ENCODE peak calls at places on chromosomes 7 and 10, in four cellular contexts. One of them, this sample, is unnamed.

GRCh38 chr10:29370612-29371092 is 81.8 kb downstream of the LYZL1 start:
- DNase-seq in IMR-90: no peak
- DNase-seq in mesendoderm: peak
- DNase-seq in H9: no peak
- DNase-seq in this sample: no peak

GRCh38 chr10:21327239-21327993 is 198.1 kb downstream of the SKIDA1 start:
- DNase-seq in IMR-90: no peak
- DNase-seq in mesendoderm: peak
- DNase-seq in H9: peak
- DNase-seq in this sample: no peak

GRCh38 chr7:19069842-19070241 is 47.6 kb downstream of the TWIST1 start:
- DNase-seq in IMR-90: peak
- DNase-seq in mesendoderm: peak
- DNase-seq in H9: no peak
- DNase-seq in this sample: no peak

GRCh38 chr10:12684784-12685183 is 316.7 kb downstream of the CCDC3 start:
- DNase-seq in IMR-90: no peak
- DNase-seq in mesendoderm: no peak
- DNase-seq in H9: no peak
- DNase-seq in this sample: no peak

GRCh38 chr7:30474893-30475292 is 3.7 kb downstream of the NOD1 start:
- DNase-seq in IMR-90: peak
- DNase-seq in mesendoderm: no peak
- DNase-seq in H9: no peak
- DNase-seq in this sample: peak

GRCh38 chr7:82343-83155 is 109.8 kb upstream of the FAM20C start:
- DNase-seq in IMR-90: no peak
- DNase-seq in mesendoderm: no peak
- DNase-seq in H9: peak
- DNase-seq in this sample: no peak

GRCh38 chr7:123191132-123191531 is 8.6 kb downstream of the SLC13A1 start:
- DNase-seq in IMR-90: no peak
- DNase-seq in mesendoderm: no peak
- DNase-seq in H9: no peak
- DNase-seq in this sample: no peak

GRCh38 chr7:13850185-13850752 is 139.2 kb downstream of the ETV1 start:
- DNase-seq in IMR-90: peak
- DNase-seq in mesendoderm: peak
- DNase-seq in H9: no peak
- DNase-seq in this sample: no peak

GRCh38 chr7:25105911-25106310 is 19.1 kb downstream of the CYCS start:
- DNase-seq in IMR-90: no peak
- DNase-seq in mesendoderm: no peak
- DNase-seq in H9: no peak
- DNase-seq in this sample: no peak

GRCh38 chr10:31897506-31897905 is 31.1 kb downstream of the ARHGAP12 start:
- DNase-seq in IMR-90: peak
- DNase-seq in mesendoderm: no peak
- DNase-seq in H9: no peak
- DNase-seq in this sample: no peak

GRCh38 chr7:74256446-74257408 is 2.5 kb upstream of the RFC2 start:
- DNase-seq in IMR-90: peak
- DNase-seq in mesendoderm: no peak
- DNase-seq in H9: no peak
- DNase-seq in this sample: no peak

GRCh38 chr7:99679032-99679399 is 780 bp downstream of the CYP3A5 start:
- DNase-seq in IMR-90: peak
- DNase-seq in mesendoderm: peak
- DNase-seq in H9: peak
- DNase-seq in this sample: no peak

GRCh38 chr10:125871341-125871740 is 9.8 kb downstream of the DHX32 start:
- DNase-seq in IMR-90: peak
- DNase-seq in mesendoderm: no peak
- DNase-seq in H9: no peak
- DNase-seq in this sample: no peak

GRCh38 chr7:28554791-28555471 is 142.6 kb downstream of the CREB5 start:
- DNase-seq in IMR-90: no peak
- DNase-seq in mesendoderm: no peak
- DNase-seq in H9: no peak
- DNase-seq in this sample: no peak

GRCh38 chr10:126110434-126110833 is 214.1 kb downstream of the FANK1 start:
- DNase-seq in IMR-90: peak
- DNase-seq in mesendoderm: no peak
- DNase-seq in H9: no peak
- DNase-seq in this sample: no peak

GRCh38 chr7:1114505-1114904 is 26.6 kb downstream of the GPER1 start:
- DNase-seq in IMR-90: no peak
- DNase-seq in mesendoderm: no peak
- DNase-seq in H9: no peak
- DNase-seq in this sample: no peak

GRCh38 chr7:26147030-26147429 is 5.0 kb upstream of the NFE2L3 start:
- DNase-seq in IMR-90: no peak
- DNase-seq in mesendoderm: no peak
- DNase-seq in H9: no peak
- DNase-seq in this sample: no peak

GRCh38 chr7:31710171-31710570 is 23.2 kb downstream of the PPP1R17 start:
- DNase-seq in IMR-90: no peak
- DNase-seq in mesendoderm: peak
- DNase-seq in H9: peak
- DNase-seq in this sample: peak

GRCh38 chr10:108911814-108912541 is 1011.3 kb downstream of the XPNPEP1 start:
- DNase-seq in IMR-90: peak
- DNase-seq in mesendoderm: peak
- DNase-seq in H9: peak
- DNase-seq in this sample: peak

GRCh38 chr10:24851595-24851994 is 100.8 kb downstream of the PRTFDC1 start:
- DNase-seq in IMR-90: peak
- DNase-seq in mesendoderm: no peak
- DNase-seq in H9: no peak
- DNase-seq in this sample: no peak

GRCh38 chr7:76425156-76425555 is 406 bp downstream of the ZP3 start:
- DNase-seq in IMR-90: no peak
- DNase-seq in mesendoderm: no peak
- DNase-seq in H9: no peak
- DNase-seq in this sample: no peak

GRCh38 chr10:52558090-52558489 is 214.5 kb downstream of the MBL2 start:
- DNase-seq in IMR-90: no peak
- DNase-seq in mesendoderm: no peak
- DNase-seq in H9: no peak
- DNase-seq in this sample: no peak

GRCh38 chr7:101804087-101804631 is 13.3 kb upstream of the CUX1 start:
- DNase-seq in IMR-90: no peak
- DNase-seq in mesendoderm: peak
- DNase-seq in H9: peak
- DNase-seq in this sample: no peak

GRCh38 chr10:71232089-71232998 is 20.0 kb downstream of the UNC5B start:
- DNase-seq in IMR-90: no peak
- DNase-seq in mesendoderm: peak
- DNase-seq in H9: no peak
- DNase-seq in this sample: no peak

GRCh38 chr7:153835104-153835503 is 217.1 kb upstream of the DPP6 start:
- DNase-seq in IMR-90: no peak
- DNase-seq in mesendoderm: peak
- DNase-seq in H9: no peak
- DNase-seq in this sample: no peak

GRCh38 chr10:29804025-29804852 is 169.5 kb upstream of the SVIL start:
- DNase-seq in IMR-90: peak
- DNase-seq in mesendoderm: no peak
- DNase-seq in H9: no peak
- DNase-seq in this sample: no peak

GRCh38 chr10:10792681-10793080 is 225.0 kb upstream of the CELF2 start:
- DNase-seq in IMR-90: peak
- DNase-seq in mesendoderm: peak
- DNase-seq in H9: no peak
- DNase-seq in this sample: no peak

GRCh38 chr10:130021373-130021950 is 57.4 kb upstream of the EBF3 start:
- DNase-seq in IMR-90: peak
- DNase-seq in mesendoderm: no peak
- DNase-seq in H9: peak
- DNase-seq in this sample: no peak

GRCh38 chr7:64869912-64870562 is 33.0 kb upstream of the ZNF273 start:
- DNase-seq in IMR-90: no peak
- DNase-seq in mesendoderm: no peak
- DNase-seq in H9: peak
- DNase-seq in this sample: no peak

GRCh38 chr7:82745117-82745516 is 301.5 kb upstream of the CACNA2D1 start:
- DNase-seq in IMR-90: peak
- DNase-seq in mesendoderm: peak
- DNase-seq in H9: peak
- DNase-seq in this sample: no peak

GRCh38 chr7:122791959-122792545 is 89.3 kb upstream of the RNF148 start:
- DNase-seq in IMR-90: no peak
- DNase-seq in mesendoderm: peak
- DNase-seq in H9: no peak
- DNase-seq in this sample: no peak

GRCh38 chr7:30697716-30698460 is 15.6 kb upstream of the CRHR2 start:
- DNase-seq in IMR-90: no peak
- DNase-seq in mesendoderm: no peak
- DNase-seq in H9: peak
- DNase-seq in this sample: no peak

GRCh38 chr10:88525371-88526079 is 57.6 kb downstream of the RNLS start:
- DNase-seq in IMR-90: peak
- DNase-seq in mesendoderm: no peak
- DNase-seq in H9: no peak
- DNase-seq in this sample: no peak

GRCh38 chr7:22357311-22358175 is 589 bp upstream of the RAPGEF5 start:
- DNase-seq in IMR-90: peak
- DNase-seq in mesendoderm: peak
- DNase-seq in H9: no peak
- DNase-seq in this sample: no peak

GRCh38 chr7:132965951-132966350 is 115.9 kb downstream of the CHCHD3 start:
- DNase-seq in IMR-90: no peak
- DNase-seq in mesendoderm: no peak
- DNase-seq in H9: no peak
- DNase-seq in this sample: no peak

GRCh38 chr10:60807499-60807898 is 29.2 kb downstream of the CDK1 start:
- DNase-seq in IMR-90: no peak
- DNase-seq in mesendoderm: peak
- DNase-seq in H9: no peak
- DNase-seq in this sample: no peak

GRCh38 chr10:60808031-60808430 is 29.8 kb downstream of the CDK1 start:
- DNase-seq in IMR-90: no peak
- DNase-seq in mesendoderm: no peak
- DNase-seq in H9: no peak
- DNase-seq in this sample: no peak

GRCh38 chr10:60806951-60807350 is 28.7 kb downstream of the CDK1 start:
- DNase-seq in IMR-90: no peak
- DNase-seq in mesendoderm: peak
- DNase-seq in H9: no peak
- DNase-seq in this sample: no peak

GRCh38 chr10:60809157-60809556 is 30.9 kb downstream of the CDK1 start:
- DNase-seq in IMR-90: peak
- DNase-seq in mesendoderm: no peak
- DNase-seq in H9: no peak
- DNase-seq in this sample: no peak

GRCh38 chr10:60810437-60811182 is 32.3 kb downstream of the CDK1 start:
- DNase-seq in IMR-90: peak
- DNase-seq in mesendoderm: no peak
- DNase-seq in H9: no peak
- DNase-seq in this sample: no peak
- H3K18ac ChIP-seq in IMR-90: no peak
- H3K18ac ChIP-seq in mesendoderm: no peak
- H3K18ac ChIP-seq in H9: no peak
- H3K18ac ChIP-seq in this sample: no peak

DNA sequence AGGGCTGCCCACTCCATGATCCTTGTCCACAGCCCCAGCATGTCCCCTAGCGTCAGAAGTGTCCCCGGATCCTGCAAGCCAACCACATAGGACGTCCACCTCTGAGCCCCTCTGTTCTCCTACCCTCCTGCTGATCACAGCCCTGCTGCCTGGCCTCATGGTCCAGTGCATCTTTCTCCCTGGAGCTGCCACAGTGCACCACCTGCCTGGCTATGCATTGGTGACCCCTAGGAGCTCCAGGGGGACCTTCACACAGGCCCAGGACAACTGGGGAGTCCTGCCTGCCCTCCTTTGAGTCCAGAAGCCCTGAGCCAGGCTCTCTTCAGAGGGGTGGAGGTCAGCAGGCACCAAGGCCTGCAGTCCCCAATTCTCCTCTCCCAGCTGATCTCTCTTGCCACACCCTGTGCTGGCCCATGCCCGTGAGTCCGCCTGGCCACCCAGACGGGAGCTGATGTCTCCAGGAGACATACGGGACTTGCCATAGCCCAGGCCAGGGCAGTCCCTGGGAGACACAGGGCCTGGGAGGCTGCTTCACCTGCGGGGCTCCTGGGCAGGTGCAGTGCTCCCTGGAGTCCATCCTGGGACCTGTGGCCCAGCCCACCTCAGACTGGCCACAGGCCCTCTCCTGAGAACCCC is 77.4 kb upstream of the RET start:
- DNase-seq in IMR-90: no peak
- DNase-seq in mesendoderm: no peak
- DNase-seq in H9: no peak
- DNase-seq in this sample: no peak
- H4K5ac ChIP-seq in IMR-90: no peak
- H4K5ac ChIP-seq in mesendoderm: no peak
- H4K5ac ChIP-seq in H9: no peak
- H4K5ac ChIP-seq in this sample: no peak

GRCh38 chr7:151796091-151796870 is 80.6 kb downstream of the PRKAG2 start:
- DNase-seq in IMR-90: peak
- DNase-seq in mesendoderm: no peak
- DNase-seq in H9: no peak
- DNase-seq in this sample: no peak
- H3K18ac ChIP-seq in IMR-90: no peak
- H3K18ac ChIP-seq in mesendoderm: no peak
- H3K18ac ChIP-seq in H9: no peak
- H3K18ac ChIP-seq in this sample: no peak

GRCh38 chr7:52189153-52189778 is 846.2 kb upstream of the POM121L12 start:
- DNase-seq in IMR-90: no peak
- DNase-seq in mesendoderm: no peak
- DNase-seq in H9: no peak
- DNase-seq in this sample: no peak

GRCh38 chr7:52179934-52180333 is 855.5 kb upstream of the POM121L12 start:
- DNase-seq in IMR-90: no peak
- DNase-seq in mesendoderm: no peak
- DNase-seq in H9: no peak
- DNase-seq in this sample: no peak

DNA sequence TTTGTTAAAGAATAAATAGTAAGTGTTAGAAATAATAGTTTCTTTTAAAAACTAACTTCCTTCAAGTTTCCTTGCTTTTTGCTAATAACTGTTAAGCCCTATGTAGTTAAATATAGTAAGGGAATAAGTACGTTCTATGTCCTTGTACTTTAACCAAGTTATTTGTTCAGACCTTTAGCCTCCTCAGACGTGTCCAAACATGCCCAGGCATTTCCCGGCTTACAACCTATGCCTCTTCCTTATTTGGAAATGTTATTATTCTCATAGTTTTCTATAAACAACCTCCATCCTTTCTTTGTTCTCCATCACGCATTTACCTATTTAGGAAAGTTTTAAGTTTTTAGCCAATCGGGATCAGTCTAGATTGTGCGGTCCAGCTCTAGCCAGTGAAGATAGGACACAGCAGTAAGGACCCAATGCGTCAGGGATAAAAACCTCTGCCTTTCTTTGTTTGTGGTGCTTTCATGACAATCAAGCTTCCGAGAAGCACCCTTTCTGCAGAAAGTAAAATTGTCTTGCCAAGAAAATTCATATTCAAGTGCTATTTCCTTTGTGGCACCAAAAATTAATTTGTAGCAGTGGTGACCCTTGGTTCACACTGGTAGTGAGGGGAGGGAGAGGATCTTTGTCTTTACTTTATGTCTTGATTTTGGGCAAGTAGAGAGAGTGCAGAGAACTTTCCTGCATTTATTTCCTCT is 851.3 kb upstream of the POM121L12 start:
- DNase-seq in IMR-90: no peak
- DNase-seq in mesendoderm: no peak
- DNase-seq in H9: no peak
- DNase-seq in this sample: no peak
- H4K5ac ChIP-seq in IMR-90: no peak
- H4K5ac ChIP-seq in mesendoderm: no peak
- H4K5ac ChIP-seq in H9: no peak
- H4K5ac ChIP-seq in this sample: no peak